ENCODE peak calls at places on chromosomes 7 and 10, in seven cellular contexts. O is A673, H is WERI-Rb-1, J is Calu3, R is fibroblast of lung, I is fibroblast of the aortic adventitia, Z is HFFc6. V is an unnamed sample.
A peak's percentile ranks its signal among the peaks of the same experiment; 100 is the strongest.

GRCh38 chr7:50653116-50653854 is 88.1 kb upstream of the DDC start:
- DNase-seq in O (no peak), H (no peak), J (no peak), R (peak; percentile 80), I (peak; percentile 75), Z (no peak), V (no peak)

GRCh38 chr7:46230298-46231295 is 309.5 kb upstream of the IGFBP3 start:
- DNase-seq in O (no peak), H (no peak), J (no peak), R (no peak), I (peak; percentile 55), Z (peak; percentile 31), V (no peak)

GRCh38 chr10:130747359-130747758 is 564.2 kb downstream of the TCERG1L start:
- DNase-seq in O (peak; percentile 43), H (no peak), J (no peak), R (no peak), I (no peak), Z (no peak), V (no peak)

GRCh38 chr7:120988591-120989299 is at the start of gene CPED1:
- DNase-seq in O (no peak), H (peak; percentile 49), J (peak; percentile 57), R (peak; percentile 96), I (peak; percentile 95), Z (peak; percentile 83), V (peak; percentile 26)

GRCh38 chr7:98640375-98640774 is 23.3 kb downstream of the NPTX2 start:
- DNase-seq in O (no peak), H (peak; percentile 73), J (no peak), R (no peak), I (no peak), Z (no peak), V (no peak)

GRCh38 chr10:86292462-86293322 is 73.9 kb downstream of the GRID1 start:
- DNase-seq in O (no peak), H (peak; percentile 2), J (no peak), R (no peak), I (no peak), Z (no peak), V (no peak)

GRCh38 chr7:114047889-114048288 is 129.1 kb upstream of the PPP1R3A start:
- DNase-seq in O (no peak), H (no peak), J (no peak), R (peak; percentile 85), I (peak; percentile 70), Z (no peak), V (peak; percentile 4)

GRCh38 chr7:98470131-98470985 is 69.5 kb upstream of the BAIAP2L1 start:
- DNase-seq in O (peak; percentile 10), H (peak; percentile 20), J (peak; percentile 27), R (no peak), I (no peak), Z (no peak), V (peak; percentile 74)

GRCh38 chr10:26367771-26368170 is 70.4 kb upstream of the APBB1IP start:
- DNase-seq in O (peak; percentile 58), H (no peak), J (peak; percentile 79), R (no peak), I (peak; percentile 53), Z (peak; percentile 12), V (peak; percentile 59)

DNA sequence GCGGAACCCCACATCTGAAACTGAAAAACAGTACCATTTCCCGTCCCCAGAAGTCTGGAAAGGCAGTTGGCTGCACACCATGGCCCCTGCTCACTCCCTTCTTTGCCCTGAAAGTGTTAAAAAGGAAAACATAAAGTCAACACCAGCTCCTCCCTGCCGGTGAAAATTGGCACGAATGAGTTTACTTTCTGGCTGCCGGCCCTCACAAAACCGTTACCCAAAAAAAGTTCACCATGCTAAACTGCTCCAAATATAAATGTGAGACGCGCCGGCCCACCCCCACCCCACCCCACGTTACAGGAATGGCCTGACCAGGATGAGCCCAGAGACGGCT is 1.2 kb downstream of the DIP2C start:
- DNase-seq in O (no peak), H (no peak), J (no peak), R (no peak), I (no peak), Z (no peak), V (no peak)
- TF ChIP-seq CTCF in O (no peak), H (no peak), J (no peak), R (no peak), I (no peak), Z (no peak), V (no peak)

GRCh38 chr7:81256991-81257390 is 338.1 kb upstream of the SEMA3C start:
- DNase-seq in O (peak; percentile 56), H (no peak), J (no peak), R (peak; percentile 44), I (peak; percentile 58), Z (no peak), V (no peak)
- TF ChIP-seq CTCF in O (peak; percentile 55), H (peak; percentile 24), J (no peak), R (peak; percentile 25), I (peak; percentile 42), Z (peak; percentile 58), V (no peak)

DNA sequence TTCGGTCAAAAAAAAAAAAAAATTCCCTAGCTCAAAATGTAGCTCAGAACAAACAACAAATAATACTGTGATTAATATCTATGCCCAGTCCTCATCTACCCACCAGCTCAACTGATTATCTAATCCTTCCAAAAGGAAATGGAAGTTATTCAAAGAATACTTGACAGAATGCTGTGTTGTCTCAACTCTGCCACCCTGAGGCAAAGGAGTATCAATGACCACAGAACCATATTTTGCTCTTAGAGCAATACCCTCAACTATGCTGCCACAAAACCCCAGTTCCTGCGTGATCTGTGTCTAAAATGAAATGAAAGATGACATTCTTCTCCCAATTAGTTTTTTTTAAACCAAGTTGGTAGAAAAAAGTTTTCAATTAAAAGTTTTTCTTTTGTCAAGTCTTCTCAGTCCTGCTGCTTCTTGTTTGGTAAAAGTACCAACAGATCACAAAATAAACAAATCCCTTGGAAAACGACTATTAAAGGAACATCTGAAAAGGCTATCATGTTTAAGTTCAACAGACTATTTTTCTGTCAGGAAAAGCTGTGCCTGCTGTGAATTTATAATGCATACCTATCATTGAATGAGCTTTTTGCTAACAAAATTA is 21.6 kb downstream of the RBM28 start:
- DNase-seq in O (peak; percentile 73), H (peak; percentile 27), J (peak; percentile 18), R (peak; percentile 67), I (peak; percentile 59), Z (peak; percentile 45), V (peak; percentile 11)
- TF ChIP-seq CTCF in O (peak; percentile 70), H (peak; percentile 45), J (no peak), R (peak; percentile 65), I (peak; percentile 59), Z (peak; percentile 72), V (peak; percentile 65)

DNA sequence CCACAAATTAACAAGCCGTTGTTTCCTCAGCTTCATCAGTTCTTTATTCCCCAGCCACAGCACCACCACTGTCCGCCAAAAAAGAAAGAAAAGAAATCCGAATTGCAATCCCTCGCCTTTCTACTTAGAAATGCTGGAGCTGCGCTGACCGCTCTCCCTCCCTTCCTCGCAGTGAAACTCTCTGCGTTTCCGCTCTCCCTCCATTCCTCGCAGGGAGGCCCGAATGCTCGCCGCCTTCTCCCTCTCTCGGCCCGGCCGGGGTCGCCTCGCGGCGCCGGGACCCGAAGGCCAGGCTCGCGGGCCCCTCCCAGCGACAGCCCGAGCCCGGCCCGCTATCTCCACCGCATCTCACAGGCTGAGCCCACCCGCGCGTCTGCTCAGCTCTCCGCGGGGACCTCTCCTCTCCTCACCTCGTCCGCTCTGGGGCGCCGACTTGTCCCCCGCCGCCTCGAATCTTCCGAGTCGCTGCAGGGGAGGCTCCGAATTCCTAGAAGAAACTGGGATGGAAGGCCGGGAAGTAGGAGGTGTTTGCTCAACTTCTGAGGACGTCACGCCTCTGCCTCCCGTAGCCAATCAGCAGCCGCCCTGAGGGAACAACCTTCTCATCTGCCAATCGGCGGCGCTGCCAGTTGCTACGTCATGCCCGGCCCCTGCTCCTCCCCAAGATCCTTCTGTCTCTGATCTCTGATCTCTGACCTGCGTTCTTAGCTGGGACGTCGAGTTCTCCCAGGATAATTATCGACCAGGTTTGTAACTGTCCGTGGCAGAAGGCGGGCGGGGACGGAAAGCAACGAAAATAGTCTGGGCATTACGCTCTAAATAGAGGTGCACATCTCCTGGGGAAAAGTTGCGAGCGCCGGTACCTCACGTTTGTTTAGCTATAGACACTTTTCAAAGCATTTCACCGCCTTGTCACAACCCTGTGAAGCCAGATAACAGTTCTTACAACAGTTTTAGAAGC is at the start of gene AASS:
- DNase-seq in O (peak; percentile 98), H (peak; percentile 96), J (peak; percentile 91), R (peak; percentile 96), I (peak; percentile 97), Z (peak; percentile 92), V (peak; percentile 97)
- TF ChIP-seq CTCF in O (no peak), H (peak; percentile 3), J (no peak), R (no peak), I (no peak), Z (no peak), V (no peak)

GRCh38 chr7:137590071-137590470 is 246.5 kb upstream of the PTN start:
- DNase-seq in O (no peak), H (no peak), J (no peak), R (no peak), I (no peak), Z (no peak), V (no peak)

GRCh38 chr7:137591444-137591843 is 247.9 kb upstream of the PTN start:
- DNase-seq in O (peak; percentile 46), H (no peak), J (no peak), R (peak; percentile 70), I (peak; percentile 69), Z (peak; percentile 79), V (peak; percentile 9)

GRCh38 chr7:137597856-137598255 is 248.9 kb downstream of the DGKI start:
- DNase-seq in O (no peak), H (no peak), J (no peak), R (no peak), I (no peak), Z (no peak), V (no peak)

GRCh38 chr7:137590686-137591255 is 247.2 kb upstream of the PTN start:
- DNase-seq in O (no peak), H (no peak), J (no peak), R (no peak), I (no peak), Z (no peak), V (no peak)

DNA sequence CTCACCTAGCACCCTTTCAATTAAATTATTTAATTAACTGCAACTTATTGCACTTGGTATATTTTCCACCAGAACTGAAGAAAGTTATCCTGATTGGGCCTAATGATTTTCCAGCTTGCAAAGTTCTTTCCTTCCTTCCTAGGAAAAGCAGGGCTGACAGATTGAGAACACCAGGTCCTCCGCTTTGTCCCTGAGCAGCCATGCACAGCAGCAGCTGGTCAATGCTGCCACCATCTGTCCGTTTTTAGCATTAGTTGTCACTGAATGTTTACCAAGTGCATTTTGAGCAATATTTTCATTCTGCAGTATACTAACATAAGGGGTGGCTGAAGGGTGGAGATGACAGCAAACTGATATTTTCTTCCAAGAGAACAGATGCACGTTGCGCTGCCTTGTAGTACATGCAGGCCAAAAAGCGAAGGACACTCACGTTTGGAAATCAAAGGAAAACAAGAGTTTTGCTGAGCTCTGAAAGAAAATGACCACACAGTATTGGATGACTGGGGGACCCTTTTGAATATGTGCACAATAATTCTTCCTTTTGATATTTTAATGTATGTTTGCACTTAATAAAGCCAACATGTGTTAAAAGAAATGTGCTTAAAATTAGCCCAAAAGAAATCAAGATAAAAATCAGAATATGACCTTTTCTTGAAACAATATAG is 248.8 kb upstream of the PTN start:
- DNase-seq in O (peak; percentile 82), H (peak; percentile 65), J (peak; percentile 71), R (peak; percentile 84), I (peak; percentile 86), Z (peak; percentile 73), V (peak; percentile 53)
- TF ChIP-seq CTCF in O (peak; percentile 88), H (peak; percentile 71), J (peak; percentile 79), R (peak; percentile 88), I (peak; percentile 90), Z (peak; percentile 90), V (peak; percentile 67)

DNA sequence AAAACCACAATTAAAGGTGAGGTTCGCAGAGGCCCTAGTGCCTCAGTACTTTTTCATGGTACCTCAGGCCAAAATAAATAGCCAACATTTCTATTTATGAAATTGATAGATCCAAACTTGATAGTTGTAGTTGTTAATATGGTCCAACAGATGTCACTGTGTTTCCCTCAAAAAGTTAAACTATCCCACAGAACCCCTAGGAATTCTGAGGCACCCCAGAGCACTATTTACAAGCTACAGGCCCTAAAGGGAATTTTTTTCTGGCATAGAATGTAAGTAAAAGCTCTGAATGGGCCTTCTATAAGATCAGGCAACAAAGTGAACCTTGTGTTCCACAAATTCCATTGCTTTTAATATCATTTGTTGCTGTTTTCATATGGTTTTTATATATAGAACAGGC is 3.8 kb upstream of the ARL4A start:
- DNase-seq in O (peak; percentile 45), H (no peak), J (no peak), R (peak; percentile 53), I (peak; percentile 53), Z (peak; percentile 19), V (peak; percentile 30)
- TF ChIP-seq CTCF in O (peak; percentile 54), H (no peak), J (no peak), R (peak; percentile 38), I (peak; percentile 31), Z (peak; percentile 74), V (peak; percentile 62)